ENCODE peak calls at places on chromosomes 2 and 18, in nine cellular contexts. R is stomach, S is transverse colon, X is tibial nerve, D is HepG2, W is heart left ventricle, P is esophagus squamous epithelium, L is suprapubic skin, B is IMR-90. I is an unnamed sample.
A peak's percentile ranks its signal among the peaks of the same experiment; 100 is the strongest.

GRCh38 chr2:189854152-189854551 is 69.9 kb downstream of the PMS1 start:
- DNase-seq in R (no peak), S (no peak), X (no peak), D (no peak), W (no peak), P (no peak), L (no peak), B (peak; percentile 45), I (no peak)

GRCh38 chr2:199718074-199718473 is 132.9 kb downstream of the FTCDNL1 start:
- DNase-seq in R (no peak), S (no peak), X (no peak), D (peak; percentile 66), W (no peak), P (no peak), L (no peak), B (no peak), I (no peak)

GRCh38 chr2:112942654-112943002 is 31.7 kb downstream of the IL37 start:
- DNase-seq in R (no peak), S (no peak), X (no peak), D (peak; percentile 18), W (no peak), P (no peak), L (no peak), B (no peak), I (no peak)

GRCh38 chr2:177239934-177240600 is 24.5 kb downstream of the NFE2L2 start:
- DNase-seq in R (peak; percentile 40), S (peak; percentile 62), X (no peak), D (no peak), W (peak; percentile 51), P (peak; percentile 27), L (no peak), B (peak; percentile 49), I (no peak)

GRCh38 chr2:134362152-134362653 is 108.3 kb downstream of the MGAT5 start:
- DNase-seq in R (no peak), S (no peak), X (no peak), D (no peak), W (no peak), P (no peak), L (no peak), B (no peak), I (no peak)

GRCh38 chr2:177165103-177165583 is 47.5 kb upstream of the HNRNPA3 start:
- DNase-seq in R (no peak), S (peak; percentile 24), X (no peak), D (no peak), W (peak; percentile 51), P (no peak), L (peak; percentile 85), B (peak; percentile 45), I (no peak)

GRCh38 chr18:484749-485464 is 15.6 kb downstream of the COLEC12 start:
- DNase-seq in R (no peak), S (no peak), X (no peak), D (no peak), W (no peak), P (no peak), L (no peak), B (no peak), I (no peak)

GRCh38 chr2:44189104-44189503 is 20.4 kb downstream of the PPM1B start:
- DNase-seq in R (no peak), S (no peak), X (no peak), D (no peak), W (no peak), P (no peak), L (no peak), B (no peak), I (no peak)

GRCh38 chr2:86706935-86707334 is 13.2 kb upstream of the RMND5A start:
- DNase-seq in R (no peak), S (no peak), X (no peak), D (no peak), W (no peak), P (no peak), L (no peak), B (no peak), I (no peak)

GRCh38 chr18:28875059-28875458 is 698.1 kb upstream of the CDH2 start:
- DNase-seq in R (no peak), S (no peak), X (no peak), D (no peak), W (no peak), P (no peak), L (no peak), B (no peak), I (no peak)

GRCh38 chr2:56185582-56186046 is 1.8 kb downstream of the CCDC85A start:
- DNase-seq in R (no peak), S (no peak), X (no peak), D (no peak), W (peak; percentile 57), P (no peak), L (no peak), B (no peak), I (no peak)

GRCh38 chr2:179571141-179571713 is 290.2 kb downstream of the ZNF385B start:
- DNase-seq in R (no peak), S (no peak), X (no peak), D (no peak), W (no peak), P (no peak), L (no peak), B (no peak), I (no peak)

GRCh38 chr18:76168206-76168605 is 326.8 kb downstream of the ZNF516 start:
- DNase-seq in R (no peak), S (no peak), X (no peak), D (no peak), W (no peak), P (no peak), L (no peak), B (no peak), I (no peak)

GRCh38 chr2:56465491-56465890 is 281.7 kb downstream of the CCDC85A start:
- DNase-seq in R (no peak), S (no peak), X (no peak), D (no peak), W (no peak), P (no peak), L (no peak), B (no peak), I (no peak)

GRCh38 chr18:46475367-46475752 is 181.7 kb downstream of the LOXHD1 start:
- DNase-seq in R (no peak), S (no peak), X (no peak), D (no peak), W (no peak), P (no peak), L (no peak), B (no peak), I (no peak)
- TF ChIP-seq POLR2A in R (no peak), S (no peak), X (no peak), D (no peak), W (no peak), P (no peak), L (no peak), B (no peak), I (no peak)

GRCh38 chr2:74100254-74101216 is 47.2 kb downstream of the BOLA3 start:
- DNase-seq in R (no peak), S (no peak), X (no peak), D (no peak), W (no peak), P (no peak), L (no peak), B (no peak), I (no peak)

GRCh38 chr2:74101574-74102300 is 46.0 kb downstream of the BOLA3 start:
- DNase-seq in R (no peak), S (no peak), X (no peak), D (no peak), W (no peak), P (no peak), L (no peak), B (no peak), I (no peak)

GRCh38 chr2:74099835-74100234 is 47.9 kb downstream of the BOLA3 start:
- DNase-seq in R (peak; percentile 57), S (peak; percentile 27), X (no peak), D (no peak), W (peak; percentile 57), P (no peak), L (no peak), B (no peak), I (no peak)

GRCh38 chr2:74096061-74096460 is 51.7 kb downstream of the BOLA3 start:
- DNase-seq in R (peak; percentile 38), S (peak; percentile 35), X (no peak), D (no peak), W (no peak), P (no peak), L (no peak), B (no peak), I (no peak)

DNA sequence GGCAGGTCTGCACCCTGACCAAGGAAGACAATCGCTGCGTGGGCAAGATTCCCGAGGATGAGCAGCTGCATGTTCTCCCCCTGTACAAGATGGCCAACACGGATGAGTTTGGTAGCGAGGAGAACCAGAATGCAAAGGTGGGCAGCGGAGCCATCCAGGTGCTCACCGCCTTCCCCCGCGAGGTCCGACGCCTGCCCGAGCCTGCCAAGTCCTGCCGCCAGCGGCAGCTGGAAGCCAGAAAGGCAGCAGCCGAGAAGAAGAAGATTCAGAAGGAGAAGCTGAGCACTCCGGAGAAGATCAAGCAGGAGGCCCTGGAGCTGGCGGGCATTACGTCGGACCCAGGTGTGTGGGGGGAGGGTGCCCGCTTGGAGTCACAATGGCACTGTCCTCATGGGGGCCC is 48.4 kb downstream of the BOLA3 start:
- DNase-seq in R (no peak), S (no peak), X (no peak), D (no peak), W (no peak), P (no peak), L (no peak), B (no peak), I (no peak)
- H3K36me3 ChIP-seq in R (peaks cover 67% of the 10 kb centered on the region), S (no peaks in the 10 kb centered on the region), X (peaks cover 73% of the 10 kb centered on the region), D (peaks cover 37% of the 10 kb centered on the region), W (peaks cover 60% of the 10 kb centered on the region), P (peaks cover 94% of the 10 kb centered on the region), L (peaks cover 82% of the 10 kb centered on the region), B (peaks cover 52% of the 10 kb centered on the region), I (no peaks in the 10 kb centered on the region)

DNA sequence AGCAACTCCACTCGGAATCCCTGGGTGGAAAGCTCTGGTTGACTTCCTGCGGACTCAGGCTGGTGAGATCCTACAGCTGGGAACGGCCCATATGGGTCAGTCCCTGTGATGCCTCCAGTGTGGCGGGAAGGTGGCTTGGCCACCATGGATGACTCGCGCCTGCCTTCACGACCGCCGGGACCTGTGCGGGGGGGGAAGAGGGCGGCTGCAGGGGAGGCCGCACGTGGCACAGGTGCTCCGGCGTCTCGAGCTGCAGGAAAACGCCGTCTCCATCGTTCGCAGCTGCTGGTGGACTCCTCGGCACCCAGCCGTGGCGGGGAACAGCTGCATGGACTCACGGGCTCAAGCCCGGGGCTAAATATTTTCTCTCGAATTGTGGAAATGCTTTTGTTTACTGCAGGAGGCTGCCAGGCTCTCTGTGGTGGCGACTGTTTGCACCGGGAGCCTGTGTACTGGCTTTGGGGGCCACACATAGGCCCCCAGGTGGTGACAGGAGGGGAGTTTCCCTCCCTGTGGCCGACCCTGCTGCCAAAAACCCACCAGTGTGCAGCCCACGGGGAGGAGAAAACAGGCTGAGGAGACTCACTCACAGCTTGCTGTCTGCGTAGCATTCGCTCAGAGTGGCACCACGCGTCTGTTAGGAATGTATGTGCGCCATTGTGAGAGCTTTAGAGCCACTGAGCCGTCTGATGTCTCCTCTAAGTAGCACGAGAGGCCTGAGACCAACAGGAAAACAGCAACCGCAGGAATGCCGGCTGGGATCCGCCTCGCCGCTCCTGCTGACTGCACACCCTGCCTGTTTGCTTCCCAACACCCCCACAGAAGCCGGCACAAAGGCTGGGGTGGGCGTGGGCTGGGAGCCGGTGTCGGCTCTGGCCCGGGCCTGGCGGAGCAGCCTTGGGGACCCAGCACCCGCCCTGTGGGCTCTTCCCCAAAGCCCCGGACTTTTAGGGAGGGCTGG is 89.2 kb downstream of the NFATC1 start:
- DNase-seq in R (no peak), S (peak; percentile 11), X (no peak), D (peak; percentile 15), W (peak; percentile 44), P (no peak), L (peak; percentile 79), B (peak; percentile 98), I (peak; percentile 46)
- H3K4me3 ChIP-seq in R (no peak overlapping the region), S (no peak overlapping the region), X (no peak overlapping the region), D (no peak overlapping the region), W (no peak overlapping the region), P (no peak overlapping the region), L (peak overlapping the region; percentile 12), B (no peak overlapping the region), I (no peak overlapping the region)

GRCh38 chr2:96123290-96123689 is 6.9 kb upstream of the ADRA2B start:
- DNase-seq in R (no peak), S (no peak), X (no peak), D (no peak), W (no peak), P (no peak), L (no peak), B (no peak), I (no peak)
- TF ChIP-seq POLR2A in R (no peak), S (no peak), X (no peak), D (no peak), W (no peak), P (no peak), L (no peak), B (no peak), I (no peak)

I was measured in Peyer's patch.